ENCODE peak calls at places on chromosomes 13 and 19, in nine cellular contexts. B is coronary artery; Z is tibial nerve; R is HFFc6; J is CD4-positive, alpha-beta T cell; F is B cell; L is Calu3; N is heart right ventricle; T is A673. I is an unnamed sample.

GRCh38 chr19:28425431-28425931 is 787.5 kb downstream of the UQCRFS1 start:
- DNase-seq in B (no peak), Z (no peak), R (no peak), J (no peak), F (no peak), L (no peak), N (no peak), T (no peak), I (no peak)

GRCh38 chr13:31045621-31046081 is 113.2 kb downstream of the TEX26 start:
- DNase-seq in B (peak; percentile 43), Z (no peak), R (peak; percentile 95), J (peak; percentile 70), F (no peak), L (peak; percentile 74), N (peak; percentile 18), T (peak; percentile 90), I (peak; percentile 86)

GRCh38 chr13:37486171-37486661 is 112.4 kb downstream of the POSTN start:
- DNase-seq in B (no peak), Z (no peak), R (no peak), J (no peak), F (no peak), L (no peak), N (no peak), T (no peak), I (no peak)

GRCh38 chr19:27794444-27795042 is 1418.4 kb downstream of the UQCRFS1 start:
- DNase-seq in B (no peak), Z (no peak), R (peak; percentile 44), J (no peak), F (no peak), L (no peak), N (peak; percentile 17), T (peak; percentile 34), I (peak; percentile 24)

GRCh38 chr13:50685491-50685890 is 158.0 kb downstream of the DLEU7 start:
- DNase-seq in B (no peak), Z (peak; percentile 77), R (no peak), J (no peak), F (no peak), L (peak; percentile 27), N (peak; percentile 90), T (peak; percentile 79), I (no peak)

GRCh38 chr13:113448885-113449692 is 4.2 kb downstream of the ADPRHL1 start:
- DNase-seq in B (no peak), Z (peak; percentile 28), R (no peak), J (no peak), F (peak; percentile 50), L (peak; percentile 69), N (peak; percentile 28), T (peak; percentile 97), I (peak; percentile 44)

GRCh38 chr19:29645911-29646310 is 19.4 kb upstream of the PLEKHF1 start:
- DNase-seq in B (no peak), Z (no peak), R (peak; percentile 9), J (no peak), F (no peak), L (no peak), N (peak; percentile 61), T (peak; percentile 35), I (no peak)

GRCh38 chr19:1262687-1263123 is 6.4 kb upstream of the CIRBP start:
- DNase-seq in B (no peak), Z (no peak), R (no peak), J (no peak), F (no peak), L (no peak), N (peak; percentile 15), T (no peak), I (no peak)

GRCh38 chr19:32817252-32817912 is 52.2 kb downstream of the SLC7A9 start:
- DNase-seq in B (no peak), Z (no peak), R (no peak), J (no peak), F (no peak), L (no peak), N (no peak), T (no peak), I (no peak)

GRCh38 chr19:51181913-51182419 is 39.9 kb downstream of the SIGLEC7 start:
- DNase-seq in B (no peak), Z (no peak), R (no peak), J (no peak), F (no peak), L (no peak), N (no peak), T (peak; percentile 69), I (peak; percentile 16)

GRCh38 chr19:7340959-7341837 is 7.5 kb upstream of the ARHGEF18 start:
- DNase-seq in B (no peak), Z (peak; percentile 91), R (peak; percentile 61), J (peak; percentile 84), F (peak; percentile 88), L (peak; percentile 83), N (peak; percentile 78), T (peak; percentile 89), I (peak; percentile 91)

GRCh38 chr19:19447536-19448237 is 42.2 kb downstream of the GATAD2A start:
- DNase-seq in B (no peak), Z (no peak), R (no peak), J (peak; percentile 13), F (no peak), L (no peak), N (no peak), T (no peak), I (peak; percentile 70)

GRCh38 chr13:97568850-97569249 is 134.9 kb downstream of the RAP2A start:
- DNase-seq in B (no peak), Z (no peak), R (no peak), J (no peak), F (no peak), L (peak; percentile 3), N (no peak), T (peak; percentile 81), I (no peak)
- TF ChIP-seq CTCF in B (no peak), Z (no peak), R (no peak), J (no peak), F (no peak), L (no peak), N (no peak), T (no peak), I (no peak)

GRCh38 chr13:81872581-81872980 is 1531.7 kb upstream of the SPRY2 start:
- DNase-seq in B (no peak), Z (no peak), R (no peak), J (no peak), F (no peak), L (peak; percentile 3), N (no peak), T (peak; percentile 16), I (no peak)
- TF ChIP-seq CTCF in B (no peak), Z (no peak), R (no peak), J (no peak), F (no peak), L (no peak), N (no peak), T (peak; percentile 48), I (no peak)

DNA sequence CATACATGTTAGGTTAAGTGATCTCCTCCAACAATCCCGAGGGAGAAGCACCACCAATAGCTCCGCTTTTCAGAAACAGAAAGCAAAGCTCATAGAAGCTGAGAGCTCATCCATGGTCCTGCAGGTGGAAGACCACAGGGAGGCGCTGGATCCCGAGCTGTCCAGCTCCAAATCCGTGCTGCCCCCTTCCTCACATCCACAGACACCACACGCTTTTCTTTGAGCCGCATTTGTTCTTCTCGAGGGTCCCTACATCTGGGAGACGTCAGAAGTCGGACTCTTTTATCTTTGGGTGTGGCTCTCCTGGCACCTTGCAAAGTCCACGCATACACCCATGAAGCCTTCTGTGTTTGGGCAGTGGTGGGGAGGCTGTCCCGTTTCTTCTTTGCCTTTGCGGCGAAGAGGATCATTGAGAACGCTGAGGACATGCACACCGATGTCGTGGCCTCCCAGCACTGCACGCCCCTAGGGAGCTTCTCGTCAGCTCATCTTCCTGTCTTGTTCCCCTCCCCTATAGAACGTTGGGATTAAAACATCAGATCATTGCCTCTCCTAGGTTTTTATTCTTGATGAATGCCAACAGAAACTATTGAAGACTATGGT is 184.8 kb downstream of the TEX29 start:
- DNase-seq in B (no peak), Z (no peak), R (no peak), J (no peak), F (no peak), L (no peak), N (no peak), T (peak; percentile 49), I (peak; percentile 12)
- TF ChIP-seq CTCF in B (no peak), Z (no peak), R (peak; percentile 27), J (no peak), F (no peak), L (no peak), N (no peak), T (peak; percentile 65), I (no peak)

GRCh38 chr13:23866420-23867026 is 22.7 kb downstream of the MIPEP start:
- DNase-seq in B (no peak), Z (no peak), R (no peak), J (no peak), F (no peak), L (peak; percentile 15), N (no peak), T (no peak), I (no peak)
- TF ChIP-seq CTCF in B (no peak), Z (no peak), R (no peak), J (no peak), F (no peak), L (no peak), N (no peak), T (no peak), I (no peak)

GRCh38 chr13:78317030-78317429 is 286.3 kb downstream of the POU4F1 start:
- DNase-seq in B (no peak), Z (no peak), R (no peak), J (no peak), F (no peak), L (no peak), N (no peak), T (peak; percentile 60), I (no peak)
- TF ChIP-seq CTCF in B (no peak), Z (peak; percentile 44), R (no peak), J (no peak), F (no peak), L (no peak), N (peak; percentile 16), T (peak; percentile 71), I (no peak)